ENCODE peak calls at places on chromosomes 4 and X, in four cellular contexts. S is HepG2, T is IMR-90, Q is K562. B is an unnamed sample.

GRCh38 chrX:6758234-6758633 is 223.3 kb upstream of the VCX3A start:
- DNase-seq in S (no peak), T (no peak), Q (no peak), B (no peak)

GRCh38 chr4:39613093-39613656 is 25.5 kb downstream of the SMIM14 start:
- DNase-seq in S (peak; percentile 49), T (peak; percentile 58), Q (no peak), B (no peak)

GRCh38 chr4:141350122-141350904 is 129.6 kb downstream of the ZNF330 start:
- DNase-seq in S (no peak), T (peak; percentile 88), Q (no peak), B (peak; percentile 41)

GRCh38 chr4:14446904-14447303 is 555.4 kb upstream of the CPEB2 start:
- DNase-seq in S (no peak), T (no peak), Q (no peak), B (no peak)

GRCh38 chr4:53476232-53477037 is 99.0 kb downstream of the FIP1L1 start:
- DNase-seq in S (no peak), T (peak; percentile 98), Q (no peak), B (peak; percentile 2)

GRCh38 chr4:1775731-1776500 is 17.2 kb upstream of the FGFR3 start:
- DNase-seq in S (peak; percentile 46), T (no peak), Q (no peak), B (peak; percentile 48)

GRCh38 chr4:73208376-73208775 is 50.2 kb downstream of the ANKRD17 start:
- DNase-seq in S (no peak), T (peak; percentile 79), Q (no peak), B (no peak)

GRCh38 chr4:143186634-143187033 is 1.9 kb downstream of the USP38 start:
- DNase-seq in S (peak; percentile 5), T (no peak), Q (no peak), B (no peak)

GRCh38 chrX:108261541-108262218 is 170.1 kb downstream of the ATG4A start:
- DNase-seq in S (peak; percentile 65), T (peak; percentile 80), Q (no peak), B (no peak)

GRCh38 chr4:48275247-48275646 is 5.6 kb upstream of the TEC start:
- DNase-seq in S (peak; percentile 15), T (peak; percentile 35), Q (no peak), B (peak; percentile 6)

GRCh38 chrX:102712967-102713677 is 874 bp downstream of the GPRASP2 start:
- DNase-seq in S (no peak), T (peak; percentile 41), Q (peak; percentile 33), B (peak; percentile 55)

GRCh38 chrX:12974217-12974796 is 603 bp upstream of the TMSB4X start:
- DNase-seq in S (no peak), T (peak; percentile 54), Q (peak; percentile 63), B (peak; percentile 60)

GRCh38 chr4:185573651-185574199 is 38.4 kb upstream of the PDLIM3 start:
- DNase-seq in S (peak; percentile 58), T (peak; percentile 80), Q (no peak), B (peak; percentile 3)

GRCh38 chr4:13605330-13605729 is 22.2 kb downstream of the BOD1L1 start:
- DNase-seq in S (no peak), T (peak; percentile 50), Q (no peak), B (no peak)

GRCh38 chr4:1209821-1210220 is 37.4 kb upstream of the SPON2 start:
- DNase-seq in S (no peak), T (peak; percentile 80), Q (peak; percentile 44), B (no peak)

GRCh38 chr4:166017804-166018203 is 144.8 kb downstream of the TLL1 start:
- DNase-seq in S (no peak), T (no peak), Q (no peak), B (no peak)

GRCh38 chr4:25030283-25031076 is at the start of gene LGI2:
- DNase-seq in S (no peak), T (no peak), Q (peak; percentile 27), B (no peak)

GRCh38 chrX:103716967-103717366 is 6.3 kb downstream of the TMEM31 start:
- DNase-seq in S (no peak), T (peak; percentile 89), Q (no peak), B (peak; percentile 10)

GRCh38 chrX:96464880-96465558 is 219.6 kb upstream of the DIAPH2 start:
- DNase-seq in S (peak; percentile 0), T (no peak), Q (no peak), B (no peak)

GRCh38 chr4:125323547-125324100 is 8.9 kb downstream of the FAT4 start:
- DNase-seq in S (no peak), T (peak; percentile 64), Q (no peak), B (peak; percentile 9)

GRCh38 chr4:185542626-185543336 is 7.5 kb upstream of the PDLIM3 start:
- DNase-seq in S (no peak), T (peak; percentile 46), Q (no peak), B (no peak)

GRCh38 chr4:1041147-1041935 is 29.9 kb downstream of the FGFRL1 start:
- DNase-seq in S (no peak), T (peak; percentile 34), Q (peak; percentile 81), B (no peak)

GRCh38 chr4:33649015-33649414 is 2595.3 kb downstream of the ARAP2 start:
- DNase-seq in S (no peak), T (peak; percentile 5), Q (no peak), B (no peak)

GRCh38 chrX:129793604-129794191 is 13.9 kb downstream of the SASH3 start:
- DNase-seq in S (no peak), T (no peak), Q (no peak), B (no peak)

GRCh38 chrX:28189011-28189410 is 207.8 kb upstream of the DCAF8L1 start:
- DNase-seq in S (no peak), T (peak; percentile 86), Q (no peak), B (peak; percentile 26)

GRCh38 chr4:145609494-145610427 is 9.4 kb upstream of the MMAA start:
- DNase-seq in S (peak; percentile 58), T (peak; percentile 77), Q (peak; percentile 28), B (peak; percentile 10)

GRCh38 chr4:137420901-137421384 is 111.4 kb downstream of the PCDH18 start:
- DNase-seq in S (no peak), T (no peak), Q (no peak), B (no peak)

DNA sequence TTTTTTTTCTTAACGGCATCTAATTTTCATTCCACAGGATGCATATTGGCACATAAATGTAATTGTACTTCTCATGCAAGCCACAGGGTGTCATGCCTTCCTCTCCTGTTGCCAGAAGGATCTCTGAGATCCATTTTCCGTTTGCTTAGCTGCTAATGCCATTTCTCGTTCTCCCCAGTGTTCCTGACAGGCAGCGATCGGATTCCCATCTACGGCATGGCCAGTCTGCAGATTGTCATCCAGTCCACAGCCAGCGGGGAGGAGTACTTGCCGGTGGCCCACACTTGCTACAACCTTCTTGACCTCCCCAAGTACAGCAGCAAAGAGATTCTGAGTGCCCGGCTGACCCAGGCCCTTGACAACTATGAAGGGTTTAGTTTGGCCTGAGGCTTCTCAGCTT is 8.9 kb upstream of the NAP1L5 start:
- DNase-seq in S (peak; percentile 53), T (peak; percentile 77), Q (no peak), B (peak; percentile 3)
- TF ChIP-seq MAZ in S (no peak), T (no peak), Q (no peak), B (no peak)

GRCh38 chr4:5719329-5720055 is 8.5 kb downstream of the EVC start:
- DNase-seq in S (no peak), T (peak; percentile 26), Q (no peak), B (no peak)

GRCh38 chr4:5720157-5720850 is 9.3 kb downstream of the EVC start:
- DNase-seq in S (no peak), T (no peak), Q (no peak), B (no peak)

GRCh38 chr4:5720980-5721379 is 10.0 kb downstream of the EVC start:
- DNase-seq in S (no peak), T (no peak), Q (no peak), B (no peak)

GRCh38 chr4:5722328-5722727 is 11.3 kb downstream of the EVC start:
- DNase-seq in S (peak; percentile 86), T (peak; percentile 70), Q (no peak), B (peak; percentile 69)

DNA sequence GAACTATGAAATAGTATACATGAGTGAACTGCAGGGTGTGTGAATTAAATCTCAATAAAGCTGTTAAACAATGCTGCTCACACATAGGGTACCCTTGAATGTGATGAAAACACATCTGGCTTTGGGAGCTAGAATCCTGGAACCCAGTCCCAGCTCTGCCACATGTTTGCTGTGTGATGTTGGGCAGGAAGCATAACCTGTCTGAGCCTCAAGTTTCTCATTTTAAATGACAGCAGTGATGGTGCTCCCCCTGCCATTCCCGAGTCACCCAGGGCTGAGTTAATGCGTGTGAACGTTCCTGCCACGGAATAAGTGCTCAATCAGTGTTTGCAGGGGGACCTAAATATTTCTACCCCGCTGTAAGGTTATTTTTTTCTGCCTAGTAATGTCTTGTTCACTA is 10.9 kb downstream of the EVC start:
- DNase-seq in S (no peak), T (no peak), Q (no peak), B (no peak)
- TF ChIP-seq MAZ in S (no peak), T (no peak), Q (no peak), B (no peak)

GRCh38 chr4:152408514-152409327 is 127.2 kb downstream of the FBXW7 start:
- DNase-seq in S (peak; percentile 37), T (peak; percentile 50), Q (peak; percentile 13), B (peak; percentile 20)
- TF ChIP-seq MAZ in S (no peak), T (no peak), Q (no peak), B (no peak)

DNA sequence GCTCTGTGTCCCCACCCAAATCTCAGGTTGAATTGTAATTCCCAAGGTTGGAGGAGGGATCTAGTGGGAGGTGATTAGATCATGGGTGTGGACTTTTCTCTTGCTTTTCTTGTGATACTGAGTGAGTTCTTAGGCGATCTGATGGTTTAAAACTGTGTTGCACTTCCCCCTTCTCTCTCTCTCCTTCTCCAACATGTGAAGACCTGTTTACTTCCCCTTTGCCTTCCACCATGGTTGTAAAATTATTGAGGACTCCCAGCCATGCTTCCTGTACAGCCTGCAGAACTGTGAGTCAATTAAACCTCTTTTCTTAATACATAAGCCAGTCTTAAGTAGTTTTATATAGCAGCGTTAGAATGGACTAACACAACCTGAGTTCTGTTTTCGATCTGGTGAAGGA is 738.2 kb downstream of the ARAP2 start:
- DNase-seq in S (no peak), T (no peak), Q (no peak), B (no peak)
- TF ChIP-seq MAZ in S (no peak), T (no peak), Q (no peak), B (no peak)

GRCh38 chr4:140014284-140014683 is 139.7 kb downstream of the MAML3 start:
- DNase-seq in S (no peak), T (peak; percentile 39), Q (no peak), B (no peak)
- TF ChIP-seq MAZ in S (no peak), T (no peak), Q (no peak), B (no peak)

DNA sequence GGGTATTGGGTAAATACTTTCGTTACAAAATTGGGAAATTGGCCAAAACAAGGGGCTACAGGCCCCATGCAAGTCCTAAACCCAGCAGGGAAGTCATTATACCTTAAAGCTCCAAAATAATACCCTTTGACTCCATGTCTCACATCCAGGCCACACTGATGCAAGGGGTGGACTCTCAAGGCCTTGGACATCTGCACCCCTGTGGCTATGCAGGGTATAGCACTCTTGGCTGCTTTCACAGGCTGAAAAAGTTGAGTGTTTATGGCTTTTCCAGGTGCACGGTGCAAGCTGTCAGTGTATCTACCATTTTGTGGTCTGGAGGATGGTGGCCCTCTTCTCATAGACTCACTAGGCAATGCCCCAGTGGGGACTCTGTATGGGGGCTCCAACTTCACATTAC is 326.5 kb downstream of the TEX13C start:
- DNase-seq in S (no peak), T (no peak), Q (no peak), B (no peak)
- TF ChIP-seq MAZ in S (no peak), T (no peak), Q (no peak), B (no peak)

GRCh38 chr4:23922535-23923115 is 32.8 kb upstream of the PPARGC1A start:
- DNase-seq in S (no peak), T (no peak), Q (no peak), B (no peak)
- TF ChIP-seq MAZ in S (no peak), T (no peak), Q (no peak), B (no peak)